ENCODE peak calls at places on chromosomes 5 and 9, in four cellular contexts. One of them, this sample, is unnamed. For H3K36me3, the result is how much of the 10 kb centered on the place peaks cover.

GRCh38 chr5:16456103-16456832 is 9.3 kb downstream of the ZNF622 start:
- DNase-seq in neural progenitor cell: peak
- DNase-seq in astrocyte: peak
- DNase-seq in GM23248: peak
- DNase-seq in this sample: peak

GRCh38 chr5:160088805-160089204 is 30.4 kb downstream of the PWWP2A start:
- DNase-seq in neural progenitor cell: no peak
- DNase-seq in astrocyte: no peak
- DNase-seq in GM23248: no peak
- DNase-seq in this sample: no peak

GRCh38 chr5:67052034-67052433 is 144.6 kb downstream of the CD180 start:
- DNase-seq in neural progenitor cell: no peak
- DNase-seq in astrocyte: no peak
- DNase-seq in GM23248: peak
- DNase-seq in this sample: no peak

GRCh38 chr5:11252523-11252922 is 491.5 kb upstream of the DAP start:
- DNase-seq in neural progenitor cell: no peak
- DNase-seq in astrocyte: no peak
- DNase-seq in GM23248: no peak
- DNase-seq in this sample: no peak

GRCh38 chr5:760363-761205 is 23.9 kb downstream of the ZDHHC11B start:
- DNase-seq in neural progenitor cell: no peak
- DNase-seq in astrocyte: no peak
- DNase-seq in GM23248: no peak
- DNase-seq in this sample: peak

GRCh38 chr5:96079075-96079474 is 117.4 kb upstream of the ELL2 start:
- DNase-seq in neural progenitor cell: no peak
- DNase-seq in astrocyte: peak
- DNase-seq in GM23248: peak
- DNase-seq in this sample: no peak

GRCh38 chr5:113340537-113340936 is 94.3 kb downstream of the TSSK1B start:
- DNase-seq in neural progenitor cell: peak
- DNase-seq in astrocyte: no peak
- DNase-seq in GM23248: peak
- DNase-seq in this sample: no peak

GRCh38 chr9:134889386-134890214 is 9.0 kb downstream of the FCN2 start:
- DNase-seq in neural progenitor cell: no peak
- DNase-seq in astrocyte: no peak
- DNase-seq in GM23248: no peak
- DNase-seq in this sample: no peak

GRCh38 chr5:141504216-141504615 is 15.3 kb downstream of the PCDHGC5 start:
- DNase-seq in neural progenitor cell: no peak
- DNase-seq in astrocyte: no peak
- DNase-seq in GM23248: no peak
- DNase-seq in this sample: no peak

GRCh38 chr9:134642385-134643181 is 980 bp downstream of the COL5A1 start:
- DNase-seq in neural progenitor cell: peak
- DNase-seq in astrocyte: peak
- DNase-seq in GM23248: peak
- DNase-seq in this sample: peak

GRCh38 chr5:137453476-137454080 is 45.5 kb downstream of the SPOCK1 start:
- DNase-seq in neural progenitor cell: peak
- DNase-seq in astrocyte: peak
- DNase-seq in GM23248: peak
- DNase-seq in this sample: peak

GRCh38 chr5:43000198-43000840 is 39.8 kb downstream of the ANXA2R start:
- DNase-seq in neural progenitor cell: peak
- DNase-seq in astrocyte: peak
- DNase-seq in GM23248: peak
- DNase-seq in this sample: peak

GRCh38 chr5:63961598-63962161 is 565 bp downstream of the HTR1A start:
- DNase-seq in neural progenitor cell: peak
- DNase-seq in astrocyte: no peak
- DNase-seq in GM23248: no peak
- DNase-seq in this sample: peak
- H3K4me3 ChIP-seq in neural progenitor cell: peak
- H3K4me3 ChIP-seq in astrocyte: no peak
- H3K4me3 ChIP-seq in GM23248: no peak
- H3K4me3 ChIP-seq in this sample: no peak

GRCh38 chr5:154474267-154474956 is 3.6 kb downstream of the HAND1 start:
- DNase-seq in neural progenitor cell: peak
- DNase-seq in astrocyte: no peak
- DNase-seq in GM23248: no peak
- DNase-seq in this sample: no peak
- TF ChIP-seq EZH2 in neural progenitor cell: peak
- TF ChIP-seq EZH2 in astrocyte: no peak
- TF ChIP-seq EZH2 in GM23248: no peak
- TF ChIP-seq EZH2 in this sample: peak

GRCh38 chr9:124347206-124347967 is 67.9 kb downstream of the PSMB7 start:
- DNase-seq in neural progenitor cell: no peak
- DNase-seq in astrocyte: no peak
- DNase-seq in GM23248: no peak
- DNase-seq in this sample: no peak
- H3K36me3 ChIP-seq in neural progenitor cell: under half
- H3K36me3 ChIP-seq in astrocyte: half or more
- H3K36me3 ChIP-seq in GM23248: under half
- H3K36me3 ChIP-seq in this sample: under half

GRCh38 chr5:125200842-125201373 is 454.5 kb upstream of the ZNF608 start:
- DNase-seq in neural progenitor cell: no peak
- DNase-seq in astrocyte: no peak
- DNase-seq in GM23248: no peak
- DNase-seq in this sample: no peak
- H3K4me3 ChIP-seq in neural progenitor cell: peak
- H3K4me3 ChIP-seq in astrocyte: peak
- H3K4me3 ChIP-seq in GM23248: peak
- H3K4me3 ChIP-seq in this sample: no peak

DNA sequence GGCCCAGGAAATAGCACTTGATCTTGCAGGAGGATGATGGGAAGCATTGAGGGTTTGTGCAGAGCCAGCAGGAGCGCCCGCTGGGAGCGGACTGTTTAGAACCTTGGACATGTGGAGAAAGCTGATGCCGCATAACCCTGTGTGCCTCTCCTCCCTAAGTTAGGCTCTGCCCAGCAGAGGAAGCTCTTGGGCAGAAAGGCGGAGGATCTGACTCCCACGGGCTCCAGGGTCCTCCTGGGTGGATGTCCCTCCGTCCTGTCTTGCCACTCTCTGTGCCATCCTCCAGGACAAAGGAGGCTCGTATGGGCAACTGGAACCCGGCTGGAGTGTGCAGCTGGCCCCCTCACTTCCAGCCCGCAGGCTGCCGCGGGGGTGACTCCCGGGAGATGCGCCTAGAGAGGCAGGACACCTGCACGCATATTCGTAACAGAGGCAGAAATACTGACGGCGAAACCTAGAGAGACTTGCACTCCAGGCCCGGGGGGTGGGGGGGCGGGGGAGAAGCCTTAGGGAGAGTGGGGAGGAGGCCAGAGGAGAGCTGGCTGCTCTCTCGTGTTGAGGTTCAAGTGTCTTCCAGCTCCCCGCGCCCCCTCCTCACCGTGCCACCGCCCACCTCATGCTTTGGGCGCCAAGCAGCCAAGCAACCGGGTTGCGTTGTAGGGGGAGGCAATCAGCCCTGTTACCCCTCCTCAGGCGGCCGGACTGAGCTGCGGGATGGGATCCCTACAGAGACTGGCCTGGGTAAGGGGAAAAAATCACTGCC is 5.4 kb upstream of the FOXE1 start:
- DNase-seq in neural progenitor cell: no peak
- DNase-seq in astrocyte: no peak
- DNase-seq in GM23248: no peak
- DNase-seq in this sample: no peak
- TF ChIP-seq EZH2 in neural progenitor cell: no peak
- TF ChIP-seq EZH2 in astrocyte: no peak
- TF ChIP-seq EZH2 in GM23248: no peak
- TF ChIP-seq EZH2 in this sample: no peak

GRCh38 chr9:37433754-37434435 is 11.4 kb downstream of the GRHPR start:
- DNase-seq in neural progenitor cell: peak
- DNase-seq in astrocyte: no peak
- DNase-seq in GM23248: no peak
- DNase-seq in this sample: no peak

GRCh38 chr9:37429441-37430285 is 7.2 kb downstream of the GRHPR start:
- DNase-seq in neural progenitor cell: no peak
- DNase-seq in astrocyte: no peak
- DNase-seq in GM23248: no peak
- DNase-seq in this sample: no peak

GRCh38 chr9:37430841-37431597 is 8.5 kb downstream of the GRHPR start:
- DNase-seq in neural progenitor cell: peak
- DNase-seq in astrocyte: peak
- DNase-seq in GM23248: peak
- DNase-seq in this sample: peak

GRCh38 chr9:37428345-37428744 is 5.8 kb downstream of the GRHPR start:
- DNase-seq in neural progenitor cell: no peak
- DNase-seq in astrocyte: no peak
- DNase-seq in GM23248: no peak
- DNase-seq in this sample: no peak

DNA sequence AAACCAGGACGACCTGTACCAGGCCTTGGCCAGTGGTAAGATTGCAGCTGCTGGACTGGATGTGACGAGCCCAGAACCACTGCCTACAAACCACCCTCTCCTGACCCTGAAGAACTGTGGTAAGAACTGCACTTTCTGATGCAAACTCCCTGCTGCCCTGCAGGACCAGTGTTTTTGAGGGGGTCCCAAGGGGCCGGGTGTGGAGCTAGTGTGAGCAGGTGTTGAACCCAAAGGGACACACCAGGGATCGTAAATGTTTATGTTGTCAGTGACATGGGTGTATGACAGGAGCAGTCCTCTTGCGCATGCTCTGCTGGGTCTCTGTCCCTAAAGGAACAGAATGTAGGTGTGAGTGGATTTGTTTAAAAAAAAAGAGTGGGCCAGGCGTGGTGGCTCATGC is 9.5 kb downstream of the GRHPR start:
- DNase-seq in neural progenitor cell: no peak
- DNase-seq in astrocyte: no peak
- DNase-seq in GM23248: no peak
- DNase-seq in this sample: no peak
- H3K36me3 ChIP-seq in neural progenitor cell: under half
- H3K36me3 ChIP-seq in astrocyte: under half
- H3K36me3 ChIP-seq in GM23248: under half
- H3K36me3 ChIP-seq in this sample: under half

GRCh38 chr5:6552612-6553011 is 80.2 kb downstream of the NSUN2 start:
- DNase-seq in neural progenitor cell: no peak
- DNase-seq in astrocyte: no peak
- DNase-seq in GM23248: no peak
- DNase-seq in this sample: no peak
- H3K4me3 ChIP-seq in neural progenitor cell: no peak
- H3K4me3 ChIP-seq in astrocyte: no peak
- H3K4me3 ChIP-seq in GM23248: no peak
- H3K4me3 ChIP-seq in this sample: no peak

This sample was measured in hepatocyte.